ENCODE peak calls at places on chromosome 17, in ten cellular contexts. M is IMR-90; I is CD4-positive, alpha-beta T cell; N is progenitor cell of endocrine pancreas; R is stimulated activated CD8-positive, alpha-beta memory T cell treated with anti-CD3 and anti-CD28 coated beads, Interleukin-2, amount 100 ng/mL, for 48 hours; A is stimulated activated CD4-positive, alpha-beta T cell treated with anti-CD3 and anti-CD28 coated beads, Interleukin-12 subunit alpha, Interleukin-12 subunit beta, amount 100 ng/mL, for 24 hours; Y is T-helper 2 cell; U is T-helper 22 cell; V is left cardiac atrium; O is endothelial cell. G is an unnamed sample.

GRCh38 chr17:59469786-59470485 is 95.5 kb upstream of the DHX40 start:
- DNase-seq in N (no peak), U (no peak), V (no peak), Y (no peak), O (no peak), R (no peak), M (no peak), I (no peak), A (no peak), G (no peak)

GRCh38 chr17:81308161-81308560 is 13.1 kb upstream of the SLC38A10 start:
- DNase-seq in O (no peak), Y (no peak), V (no peak), U (no peak), I (no peak), R (no peak), M (no peak), N (no peak), A (no peak), G (no peak)

GRCh38 chr17:17114592-17115225 is 72.5 kb downstream of the MPRIP start:
- DNase-seq in R (no peak), I (no peak), M (no peak), Y (no peak), A (no peak), O (no peak), U (no peak), V (no peak), N (no peak), G (no peak)

GRCh38 chr17:81641825-81642489 is 5.0 kb downstream of the TSPAN10 start:
- DNase-seq in O (no peak), A (no peak), Y (no peak), U (no peak), I (no peak), N (no peak), M (peak), R (no peak), V (no peak), G (no peak)

GRCh38 chr17:3571043-3571900 is 13.7 kb upstream of the TRPV3 start:
- DNase-seq in N (no peak), R (no peak), I (no peak), M (no peak), U (no peak), A (no peak), O (no peak), Y (no peak), V (no peak), G (no peak)

GRCh38 chr17:60656499-60656898 is 21.2 kb upstream of the BCAS3 start:
- DNase-seq in I (no peak), A (no peak), Y (no peak), R (no peak), U (no peak), N (no peak), M (no peak), O (no peak), V (no peak), G (no peak)

GRCh38 chr17:68790931-68791330 is 164.3 kb downstream of the ABCA8 start:
- DNase-seq in U (no peak), V (peak), N (no peak), R (no peak), I (no peak), M (no peak), A (no peak), Y (no peak), O (no peak), G (no peak)

GRCh38 chr17:76740329-76741118 is 2.6 kb downstream of the MFSD11 start:
- DNase-seq in R (no peak), O (no peak), A (no peak), Y (no peak), U (no peak), V (no peak), N (no peak), M (peak), I (no peak), G (no peak)

GRCh38 chr17:1360975-1361374 is 39.0 kb downstream of the YWHAE start:
- DNase-seq in A (no peak), N (no peak), O (no peak), I (no peak), U (no peak), V (no peak), R (no peak), M (no peak), Y (no peak), G (peak)

GRCh38 chr17:64095144-64095882 is 34.6 kb downstream of the ERN1 start:
- DNase-seq in A (no peak), Y (no peak), N (no peak), V (no peak), U (no peak), R (no peak), M (no peak), I (no peak), O (no peak), G (no peak)

GRCh38 chr17:54745239-54745638 is 155.4 kb upstream of the TOM1L1 start:
- DNase-seq in M (no peak), N (no peak), A (no peak), U (no peak), V (no peak), Y (no peak), R (no peak), I (no peak), O (no peak), G (no peak)

GRCh38 chr17:27848941-27849340 is 44.2 kb downstream of the LYRM9 start:
- DNase-seq in U (no peak), A (no peak), O (no peak), N (no peak), I (no peak), V (no peak), R (no peak), Y (no peak), M (no peak), G (no peak)

GRCh38 chr17:77320501-77321256 is 179.9 kb downstream of the SEC14L1 start:
- DNase-seq in V (peak), O (no peak), A (no peak), I (no peak), Y (no peak), U (no peak), R (no peak), N (no peak), M (no peak), G (no peak)

GRCh38 chr17:38911081-38911730 is 14.2 kb upstream of the LASP1NB start:
- DNase-seq in R (no peak), Y (no peak), I (no peak), A (no peak), U (no peak), M (no peak), N (no peak), O (no peak), V (no peak), G (no peak)

GRCh38 chr17:40953876-40954275 is 12.9 kb downstream of the KRT39 start:
- DNase-seq in V (no peak), A (no peak), N (no peak), O (no peak), U (no peak), M (peak), Y (no peak), R (no peak), I (no peak), G (no peak)

GRCh38 chr17:41937970-41938851 is 7.8 kb downstream of the ODAD4 start:
- DNase-seq in Y (no peak), M (no peak), A (no peak), V (no peak), I (no peak), O (no peak), U (no peak), R (no peak), N (no peak), G (no peak)

GRCh38 chr17:43134774-43135453 is 9.8 kb upstream of the BRCA1 start:
- DNase-seq in A (no peak), R (no peak), M (no peak), Y (no peak), U (no peak), N (no peak), I (no peak), O (no peak), V (no peak), G (no peak)

GRCh38 chr17:77601054-77601979 is 357.2 kb upstream of the TNRC6C start:
- DNase-seq in N (no peak), U (no peak), M (no peak), O (no peak), V (peak), I (no peak), R (no peak), Y (no peak), A (no peak), G (no peak)

GRCh38 chr17:57935833-57936807 is 19.1 kb downstream of the CUEDC1 start:
- DNase-seq in Y (no peak), O (peak), U (no peak), R (no peak), V (peak), M (peak), N (no peak), I (no peak), A (no peak), G (no peak)

GRCh38 chr17:39626671-39627169 is at the start of gene PPP1R1B:
- DNase-seq in A (no peak), N (no peak), U (no peak), I (no peak), V (no peak), O (no peak), R (no peak), M (no peak), Y (no peak), G (no peak)

GRCh38 chr17:17738901-17739300 is 57.6 kb downstream of the RAI1 start:
- DNase-seq in O (no peak), V (no peak), M (no peak), R (no peak), U (no peak), Y (no peak), A (no peak), I (no peak), N (no peak), G (no peak)

GRCh38 chr17:35865412-35866355 is 3.0 kb downstream of the HEATR9 start:
- DNase-seq in Y (no peak), M (peak), U (no peak), O (no peak), V (no peak), I (no peak), R (no peak), N (no peak), A (no peak), G (no peak)

GRCh38 chr17:13031718-13032350 is 14.0 kb upstream of the ELAC2 start:
- DNase-seq in A (no peak), R (peak), N (peak), V (peak), O (peak), M (peak), U (no peak), I (peak), Y (no peak), G (peak)

GRCh38 chr17:80328620-80329380 is 68.1 kb downstream of the RNF213 start:
- DNase-seq in O (no peak), I (no peak), R (no peak), N (no peak), M (no peak), V (no peak), A (no peak), Y (no peak), U (no peak), G (no peak)

G was measured in activated CD8-positive, alpha-beta memory T cell treated with anti-CD3 and anti-CD28 coated beads, Interleukin-2, amount 50 U/mL, for 4 hours.